ENCODE peak calls at places on chromosomes 16 and 17, in seven cellular contexts. M, O, R, H, Y, F and Q are unnamed samples.

GRCh38 chr17:75555679-75556153 is 30.2 kb downstream of the LLGL2 start:
- DNase-seq in F (no peak), O (no peak), H (no peak), Y (no peak), R (no peak), M (no peak), Q (no peak)

GRCh38 chr17:52147431-52147830 is 11.1 kb downstream of the CA10 start:
- DNase-seq in O (no peak), Y (peak), M (no peak), F (no peak), H (no peak), R (no peak), Q (no peak)

GRCh38 chr17:49964539-49965521 is 4.2 kb upstream of the DLX4 start:
- DNase-seq in H (no peak), M (no peak), F (no peak), R (peak), Y (no peak), O (no peak), Q (no peak)

GRCh38 chr16:15887283-15887682 is 1.1 kb downstream of the CEP20 start:
- DNase-seq in H (no peak), O (no peak), M (no peak), F (no peak), R (no peak), Y (no peak), Q (no peak)

GRCh38 chr16:69929480-69929879 is 21.7 kb upstream of the CLEC18A start:
- DNase-seq in M (no peak), R (no peak), F (no peak), O (no peak), Y (no peak), H (no peak), Q (no peak)

GRCh38 chr17:78697122-78697845 is 84.8 kb downstream of the CYTH1 start:
- DNase-seq in Y (peak), O (no peak), H (no peak), M (no peak), R (no peak), F (no peak), Q (no peak)

GRCh38 chr17:57614742-57615141 is 130.4 kb downstream of the CCDC182 start:
- DNase-seq in O (no peak), H (no peak), F (no peak), Y (no peak), M (no peak), R (no peak), Q (no peak)

GRCh38 chr16:1470543-1471251 is 4.1 kb downstream of the CLCN7 start:
- DNase-seq in F (no peak), H (no peak), O (no peak), Y (no peak), R (no peak), M (no peak), Q (peak)

GRCh38 chr16:85878407-85878806 is 20.6 kb upstream of the IRF8 start:
- DNase-seq in M (no peak), F (no peak), H (no peak), Y (no peak), R (no peak), O (no peak), Q (no peak)

GRCh38 chr16:11232852-11233726 is 22.9 kb downstream of the SOCS1 start:
- DNase-seq in Y (no peak), R (no peak), H (no peak), M (peak), F (no peak), O (no peak), Q (no peak)

GRCh38 chr16:11234884-11235702 is 20.9 kb downstream of the SOCS1 start:
- DNase-seq in R (no peak), F (no peak), M (no peak), Y (no peak), O (no peak), H (no peak), Q (no peak)

GRCh38 chr16:11235703-11235991 is 20.4 kb downstream of the SOCS1 start:
- DNase-seq in F (no peak), M (no peak), O (no peak), Y (no peak), H (no peak), R (no peak), Q (no peak)

GRCh38 chr16:11232302-11232851 is 23.6 kb downstream of the SOCS1 start:
- DNase-seq in Y (no peak), M (no peak), R (no peak), O (no peak), H (no peak), F (no peak), Q (no peak)

GRCh38 chr16:11233727-11234376 is 22.2 kb downstream of the SOCS1 start:
- DNase-seq in Y (no peak), M (no peak), R (no peak), F (no peak), H (no peak), O (no peak), Q (no peak)
- TF ChIP-seq CTCF in Y (no peak), M (no peak), R (no peak), F (no peak), H (no peak), O (no peak), Q (no peak)

DNA sequence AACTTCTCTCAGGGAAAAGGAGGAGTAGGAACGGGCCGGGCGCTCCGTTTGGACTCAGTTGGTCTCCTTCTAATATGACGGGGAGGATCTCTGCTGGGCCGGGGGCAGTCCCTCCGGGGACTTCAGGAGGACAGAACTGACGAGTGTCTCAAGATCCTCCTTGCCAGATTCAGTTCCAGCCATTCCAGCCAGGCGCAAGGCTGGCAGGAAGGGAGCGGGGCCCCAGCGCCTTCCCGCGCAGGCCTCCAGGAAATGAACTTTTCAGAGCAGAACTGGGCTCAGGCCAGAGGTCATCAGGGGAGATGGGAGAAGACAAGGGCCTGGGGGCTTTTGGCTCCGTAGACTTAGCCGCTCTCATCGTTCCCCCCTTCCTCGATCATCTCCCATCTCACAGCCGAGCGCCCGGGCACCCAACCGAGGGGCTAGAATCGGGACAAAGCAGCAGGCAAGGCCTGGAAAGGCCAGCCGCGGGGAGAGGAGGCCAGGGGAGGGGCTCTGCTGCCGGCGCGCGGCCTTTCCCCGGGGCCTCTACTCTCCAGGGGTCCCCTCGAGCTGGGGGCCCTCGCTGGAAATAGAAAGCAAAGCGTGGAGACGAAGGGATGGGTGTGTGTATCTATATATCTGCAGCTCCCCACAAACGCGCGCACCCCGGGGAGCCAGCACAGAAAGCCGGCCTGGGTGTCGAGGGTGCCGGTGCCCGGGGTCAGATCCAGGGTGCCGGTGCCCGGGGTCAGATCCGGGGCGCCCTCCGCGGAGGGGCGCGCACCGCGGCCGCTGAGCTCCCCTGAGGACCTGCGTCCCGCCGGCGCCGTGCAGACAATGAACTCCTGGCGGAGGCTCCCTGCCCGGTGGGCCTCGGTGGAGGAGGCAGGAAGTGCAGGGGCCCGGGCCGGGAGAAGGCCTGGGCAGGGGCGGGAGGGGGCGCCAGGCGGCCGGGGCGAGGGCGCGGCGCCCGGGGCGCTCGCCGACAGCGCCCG is 1.4 kb downstream of the ZNF423 start:
- DNase-seq in H (peak), F (peak), R (peak), Y (no peak), O (no peak), M (peak), Q (peak)
- H3K4me3 ChIP-seq in H (peak), F (peak), R (peak), Y (no peak), O (peak), M (peak), Q (peak)

GRCh38 chr16:50676684-50677225 is 4.4 kb downstream of the SNX20 start:
- DNase-seq in R (no peak), M (peak), O (no peak), Y (no peak), F (no peak), H (no peak), Q (no peak)

GRCh38 chr16:50674831-50675230 is 6.3 kb downstream of the SNX20 start:
- DNase-seq in O (no peak), R (no peak), M (peak), F (no peak), Y (peak), H (no peak), Q (no peak)

GRCh38 chr16:50675686-50676610 is 5.2 kb downstream of the SNX20 start:
- DNase-seq in F (no peak), H (no peak), O (no peak), M (peak), Y (no peak), R (no peak), Q (no peak)

GRCh38 chr16:50679266-50679665 is 1.8 kb downstream of the SNX20 start:
- DNase-seq in Y (no peak), R (no peak), F (no peak), O (no peak), H (no peak), M (peak), Q (no peak)

DNA sequence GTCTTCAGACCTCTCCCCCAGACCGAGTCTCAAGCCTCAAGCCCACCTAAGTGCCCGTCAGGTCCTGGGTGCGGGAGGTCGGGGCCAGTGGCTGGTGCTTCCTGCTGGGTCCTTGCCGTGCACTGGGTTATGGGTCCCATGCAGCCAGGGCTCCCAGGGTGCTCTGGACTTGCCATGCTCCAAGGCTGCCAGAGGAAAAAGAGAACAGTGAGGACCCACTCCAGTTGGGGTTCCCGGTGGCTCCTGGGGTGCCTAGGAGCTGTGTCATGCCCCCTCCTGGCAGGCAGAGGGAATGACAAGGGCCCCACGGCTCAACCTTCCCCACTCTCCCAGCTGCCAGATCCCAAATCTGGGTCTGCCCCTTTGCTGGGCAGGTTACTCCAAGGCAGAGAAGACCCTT is 3.8 kb downstream of the SNX20 start:
- DNase-seq in F (no peak), M (peak), Y (no peak), O (no peak), H (no peak), R (no peak), Q (no peak)
- TF ChIP-seq CTCF in F (peak), M (peak), Y (peak), O (no peak), H (peak), R (peak), Q (no peak)

DNA sequence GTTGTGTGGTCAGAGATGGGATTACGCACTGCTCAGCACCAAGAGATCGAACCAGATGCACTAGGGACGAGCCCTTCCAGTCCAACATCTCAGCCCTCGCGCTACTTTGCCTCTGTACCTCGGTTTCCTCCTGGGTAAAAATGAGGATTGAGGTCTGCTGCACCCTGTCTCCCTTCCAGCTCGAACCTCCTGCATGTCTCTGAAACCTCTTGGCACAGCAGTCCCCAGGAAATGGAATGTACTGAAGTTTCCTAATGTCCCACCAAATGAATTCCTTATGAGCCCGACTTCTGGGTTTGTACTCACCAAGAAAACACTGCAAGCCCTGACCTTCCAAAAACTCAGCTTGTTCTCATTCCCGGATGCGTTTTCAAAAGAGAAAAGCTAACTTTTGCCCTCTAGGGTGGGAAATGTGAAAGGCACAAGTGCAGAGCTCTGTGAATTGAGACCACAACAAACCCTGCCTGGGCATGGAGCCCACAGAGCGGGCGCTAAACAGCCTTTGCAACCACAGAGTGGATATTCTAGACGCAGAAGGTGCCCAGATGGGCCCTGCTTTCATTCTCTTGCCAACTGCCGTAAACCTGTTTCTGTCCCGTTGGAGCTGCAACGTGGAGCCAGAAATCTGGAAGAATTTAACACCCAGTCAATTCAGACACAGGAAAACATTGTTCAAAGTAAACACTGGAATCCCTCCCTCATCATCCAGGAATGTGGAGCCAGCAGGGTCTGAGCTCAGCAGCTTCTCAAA is 10.3 kb downstream of the CDRT4 start:
- DNase-seq in O (no peak), R (no peak), M (no peak), Y (peak), F (no peak), H (peak), Q (peak)
- H3K4me3 ChIP-seq in O (peak), R (no peak), M (no peak), Y (no peak), F (no peak), H (peak), Q (no peak)

GRCh38 chr16:66097746-66098145 is 268.7 kb upstream of the CDH5 start:
- DNase-seq in R (no peak), O (no peak), M (no peak), F (no peak), H (no peak), Y (no peak), Q (no peak)

GRCh38 chr16:66093217-66093616 is 273.3 kb upstream of the CDH5 start:
- DNase-seq in H (no peak), M (no peak), O (no peak), R (no peak), Y (no peak), F (no peak), Q (no peak)

GRCh38 chr16:66091462-66091861 is 275.0 kb upstream of the CDH5 start:
- DNase-seq in O (no peak), F (no peak), M (no peak), R (no peak), H (no peak), Y (no peak), Q (no peak)

GRCh38 chr16:66099261-66099660 is 267.2 kb upstream of the CDH5 start:
- DNase-seq in H (no peak), M (no peak), F (no peak), Y (no peak), O (no peak), R (no peak), Q (no peak)

DNA sequence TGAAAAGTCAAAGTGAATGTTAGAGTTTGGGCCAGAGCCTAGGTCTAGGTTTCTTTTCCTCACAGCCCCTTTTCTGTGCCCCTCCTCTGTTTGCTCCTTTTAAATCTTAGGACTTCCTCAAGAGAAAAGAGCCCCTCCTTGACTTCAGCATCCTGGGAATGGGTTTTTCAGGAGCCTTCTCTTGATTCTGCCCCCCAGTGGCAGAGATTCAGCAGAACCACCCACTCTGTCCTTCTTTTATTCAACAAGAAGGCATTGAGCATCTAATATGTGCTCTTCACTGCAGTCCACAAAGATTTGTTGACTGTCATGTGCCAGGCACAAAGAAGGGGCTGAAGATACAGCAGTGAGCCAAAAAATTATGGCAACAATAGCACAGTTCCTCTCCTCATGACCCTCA is 270.8 kb upstream of the CDH5 start:
- DNase-seq in R (no peak), M (no peak), Y (no peak), F (no peak), O (no peak), H (no peak), Q (no peak)
- TF ChIP-seq CTCF in R (peak), M (no peak), Y (peak), F (no peak), O (no peak), H (no peak), Q (no peak)

GRCh38 chr16:78443300-78443604 is 343.8 kb downstream of the WWOX start:
- DNase-seq in R (peak), H (no peak), O (no peak), F (no peak), M (no peak), Y (no peak), Q (no peak)
- H3K4me3 ChIP-seq in R (no peak), H (peak), O (peak), F (no peak), M (no peak), Y (no peak), Q (no peak)

GRCh38 chr16:88633684-88634140 is 4.7 kb upstream of the IL17C start:
- DNase-seq in O (no peak), H (no peak), R (peak), F (peak), M (peak), Y (no peak), Q (peak)
- TF ChIP-seq CTCF in O (no peak), H (peak), R (peak), F (peak), M (peak), Y (no peak), Q (no peak)